ENCODE peak calls at places on chromosomes 7 and 10, in seven cellular contexts. X, P, A, Z, D, M and F are unnamed samples. For H3K4me1, the result is how much of the 10 kb centered on the place peaks cover.

GRCh38 chr10:29861811-29862505 is 197.4 kb downstream of the JCAD start:
- DNase-seq in A (no peak), D (no peak), M (no peak), P (no peak), Z (no peak), X (no peak), F (no peak)

GRCh38 chr10:33706746-33707145 is 372.3 kb upstream of the NRP1 start:
- DNase-seq in Z (no peak), X (no peak), D (no peak), M (peak), P (no peak), A (no peak), F (no peak)

GRCh38 chr10:50508315-50509051 is 115.3 kb downstream of the SGMS1 start:
- DNase-seq in X (no peak), D (no peak), Z (no peak), A (no peak), M (no peak), P (peak), F (no peak)

GRCh38 chr7:104040666-104041065 is 51.2 kb upstream of the RELN start:
- DNase-seq in X (no peak), D (no peak), P (no peak), M (no peak), Z (no peak), A (no peak), F (no peak)

GRCh38 chr7:123210986-123211385 is 11.2 kb upstream of the SLC13A1 start:
- DNase-seq in X (no peak), Z (no peak), A (no peak), D (no peak), M (peak), P (no peak), F (no peak)

GRCh38 chr7:76336094-76336493 is 22.7 kb downstream of the YWHAG start:
- DNase-seq in Z (no peak), D (no peak), A (no peak), X (no peak), M (no peak), P (no peak), F (no peak)

GRCh38 chr10:94281654-94282053 is 81.1 kb downstream of the NOC3L start:
- DNase-seq in D (no peak), P (no peak), A (no peak), Z (no peak), X (no peak), M (no peak), F (no peak)

GRCh38 chr7:91993976-91994375 is 53.3 kb downstream of the AKAP9 start:
- DNase-seq in P (no peak), M (no peak), A (no peak), D (no peak), X (no peak), Z (no peak), F (no peak)

GRCh38 chr10:130498042-130498441 is 361.9 kb downstream of the GLRX3 start:
- DNase-seq in Z (no peak), D (peak), P (no peak), X (no peak), A (no peak), M (no peak), F (no peak)

GRCh38 chr10:100528123-100528884 is 1.4 kb downstream of the NDUFB8 start:
- DNase-seq in X (no peak), Z (no peak), M (peak), D (no peak), P (no peak), A (no peak), F (no peak)

GRCh38 chr10:130807721-130808120 is 503.8 kb downstream of the TCERG1L start:
- DNase-seq in X (no peak), A (no peak), P (no peak), D (no peak), M (no peak), Z (no peak), F (no peak)

GRCh38 chr7:68707958-68708357 is 890.3 kb upstream of the AUTS2 start:
- DNase-seq in P (no peak), M (no peak), X (no peak), D (no peak), A (no peak), Z (no peak), F (no peak)

GRCh38 chr7:127706766-127707165 is 54.8 kb downstream of the SND1 start:
- DNase-seq in A (no peak), Z (no peak), P (no peak), X (no peak), D (no peak), M (no peak), F (no peak)

GRCh38 chr10:95266674-95267095 is 24.1 kb downstream of the PDLIM1 start:
- DNase-seq in M (peak), D (no peak), X (no peak), A (no peak), P (peak), Z (no peak), F (no peak)

GRCh38 chr7:35003679-35004278 is 33.5 kb downstream of the DPY19L1 start:
- DNase-seq in A (no peak), X (peak), M (peak), Z (peak), D (no peak), P (peak), F (peak)

GRCh38 chr7:150739045-150739432 is 1.8 kb downstream of the GIMAP5 start:
- DNase-seq in D (no peak), M (no peak), A (no peak), X (no peak), Z (no peak), P (peak), F (no peak)
- TF ChIP-seq CTCF in D (peak), M (no peak), A (no peak), X (no peak), Z (no peak), P (no peak), F (no peak)

DNA sequence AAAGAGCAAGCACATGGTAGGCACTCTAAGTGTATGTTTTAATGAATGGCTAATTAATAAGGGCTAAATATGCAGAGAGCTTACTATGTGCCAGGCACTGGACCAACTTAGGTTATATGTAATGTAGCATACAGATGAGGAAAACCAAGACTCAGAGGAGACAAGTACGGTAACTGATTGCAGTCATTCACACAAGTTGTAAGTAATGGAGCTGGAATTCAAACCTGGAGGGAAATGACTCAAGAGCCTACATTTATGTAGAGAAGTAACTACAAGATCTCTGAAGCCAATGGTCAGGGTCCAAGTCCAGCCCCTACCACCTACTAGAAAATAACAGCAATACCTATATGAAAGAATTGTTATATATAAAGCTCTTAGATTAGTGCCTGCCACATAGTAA is 97.3 kb upstream of the KCNIP2 start:
- DNase-seq in Z (no peak), M (no peak), X (no peak), D (no peak), A (no peak), P (no peak), F (no peak)
- H3K27ac ChIP-seq in Z (no peak), M (no peak), X (no peak), D (peak), A (peak), P (no peak), F (no peak)

GRCh38 chr10:103838095-103838395 is 17.3 kb downstream of the SH3PXD2A start:
- DNase-seq in A (no peak), X (no peak), D (no peak), Z (no peak), M (no peak), P (no peak), F (no peak)
- H3K4me1 ChIP-seq in A (under half), X (under half), D (half or more), Z (under half), M (half or more), P (half or more), F (under half)

DNA sequence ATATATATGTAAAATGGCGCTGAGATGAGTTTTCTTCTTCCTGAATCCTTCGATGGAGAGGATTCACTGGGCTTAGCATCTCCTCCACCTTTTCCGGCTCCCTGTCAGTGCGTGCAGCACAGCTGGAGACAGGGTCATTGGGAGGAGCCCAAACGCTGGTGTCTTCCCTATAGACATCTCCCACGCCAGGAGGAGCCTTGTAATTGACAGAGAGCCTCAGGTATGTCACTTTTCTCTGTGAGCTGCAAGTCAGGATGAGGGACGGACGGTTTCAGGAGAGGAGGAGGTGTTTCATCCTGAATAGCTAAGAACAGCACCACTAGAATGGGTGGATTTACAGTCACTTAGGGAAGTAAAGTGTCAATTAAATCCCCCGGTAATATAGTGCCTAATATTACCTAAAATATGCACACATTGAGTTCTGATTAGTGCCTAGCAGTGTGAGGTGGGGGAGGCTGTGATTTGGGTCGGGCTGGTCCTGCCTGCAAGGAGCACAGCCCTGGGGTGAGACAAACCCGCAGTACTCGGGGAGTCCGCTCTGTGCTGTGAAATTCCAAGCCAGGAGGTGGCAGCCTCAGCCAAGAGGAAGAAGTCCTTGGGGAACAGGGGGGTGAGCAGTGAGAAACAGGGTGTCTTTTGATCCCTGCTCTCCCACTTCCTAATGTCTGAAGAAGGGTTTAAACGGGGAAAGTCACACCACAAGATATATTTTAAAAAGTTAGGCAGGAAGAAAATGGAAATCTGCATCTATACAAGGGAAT is 28.2 kb downstream of the IL15RA start:
- DNase-seq in M (peak), P (peak), A (peak), D (peak), X (peak), Z (peak), F (no peak)
- TF ChIP-seq CTCF in M (peak), P (no peak), A (peak), D (peak), X (peak), Z (peak), F (peak)

GRCh38 chr10:99235872-99236626 is 397 bp upstream of the HPSE2 start:
- DNase-seq in X (no peak), P (no peak), Z (no peak), M (peak), D (no peak), A (no peak), F (no peak)
- H3K27ac ChIP-seq in X (peak), P (no peak), Z (peak), M (no peak), D (no peak), A (peak), F (no peak)

GRCh38 chr7:130897515-130898419 is 163.8 kb upstream of the KLF14 start:
- DNase-seq in P (no peak), X (no peak), D (peak), M (no peak), A (peak), Z (no peak), F (no peak)

GRCh38 chr7:130895006-130895750 is 161.2 kb upstream of the KLF14 start:
- DNase-seq in D (no peak), Z (no peak), A (peak), P (no peak), M (no peak), X (no peak), F (no peak)

GRCh38 chr7:130896051-130896881 is 162.3 kb upstream of the KLF14 start:
- DNase-seq in X (no peak), P (no peak), A (peak), M (peak), D (no peak), Z (no peak), F (no peak)

GRCh38 chr7:130899071-130899451 is 165.1 kb upstream of the KLF14 start:
- DNase-seq in D (no peak), P (no peak), M (no peak), X (no peak), Z (no peak), A (peak), F (no peak)

GRCh38 chr7:130896898-130897514 is 163.0 kb upstream of the KLF14 start:
- DNase-seq in M (peak), D (peak), P (peak), Z (peak), A (peak), X (peak), F (no peak)
- H3K4me1 ChIP-seq in M (under half), D (half or more), P (half or more), Z (under half), A (under half), X (half or more), F (under half)